ENCODE peak calls at places on chromosomes 2 and 18, in six cellular contexts. O is endothelial cell, F is cardiac muscle cell, E is tibial artery, V is WTC11, S is H7. X is an unnamed sample.

GRCh38 chr18:58367425-58368140 is 261.3 kb downstream of the ALPK2 start:
- DNase-seq in F (no peak), V (no peak), E (no peak), S (no peak), O (no peak), X (no peak)

GRCh38 chr2:166612214-166612613 is 118.2 kb upstream of the SCN7A start:
- DNase-seq in O (no peak), V (no peak), F (no peak), S (no peak), E (no peak), X (no peak)

GRCh38 chr18:31105733-31106132 is 3.5 kb upstream of the DSC2 start:
- DNase-seq in S (no peak), O (no peak), F (no peak), V (no peak), E (no peak), X (no peak)

GRCh38 chr2:207819839-207820784 is 50.4 kb upstream of the FZD5 start:
- DNase-seq in S (no peak), E (no peak), V (no peak), F (no peak), O (no peak), X (no peak)

GRCh38 chr2:10987861-10988260 is 76.1 kb downstream of the KCNF1 start:
- DNase-seq in S (no peak), E (peak), V (no peak), O (no peak), F (no peak), X (no peak)

GRCh38 chr2:47069628-47070154 is 85.4 kb downstream of the STPG4 start:
- DNase-seq in F (peak), O (no peak), E (peak), V (peak), S (peak), X (peak)

GRCh38 chr2:179454443-179455218 is 190.0 kb upstream of the SESTD1 start:
- DNase-seq in V (no peak), S (no peak), F (no peak), E (no peak), O (no peak), X (peak)

GRCh38 chr2:108458082-108458481 is 9.1 kb downstream of the GCC2 start:
- DNase-seq in O (no peak), V (no peak), E (no peak), S (no peak), F (no peak), X (no peak)

GRCh38 chr2:59034791-59035190 is 793.7 kb upstream of the FANCL start:
- DNase-seq in V (no peak), F (no peak), O (no peak), S (no peak), E (no peak), X (no peak)

GRCh38 chr18:23073996-23074606 is 61.2 kb upstream of the CABLES1 start:
- DNase-seq in S (no peak), F (no peak), O (no peak), E (no peak), V (no peak), X (peak)

GRCh38 chr2:15912203-15912602 is 28.1 kb upstream of the MYCN start:
- DNase-seq in E (no peak), F (no peak), O (no peak), V (no peak), S (no peak), X (no peak)

GRCh38 chr2:134258684-134259408 is 5.0 kb downstream of the MGAT5 start:
- DNase-seq in V (no peak), O (no peak), E (no peak), S (no peak), F (no peak), X (no peak)

GRCh38 chr18:34261865-34262780 is 37.4 kb upstream of the NOL4 start:
- DNase-seq in S (no peak), F (no peak), E (no peak), O (no peak), V (no peak), X (no peak)

GRCh38 chr2:32947484-32948143 is 861 bp downstream of the LTBP1 start:
- DNase-seq in V (peak), F (peak), O (peak), S (peak), E (peak), X (peak)

GRCh38 chr18:39647627-39648502 is 2082.3 kb upstream of the CELF4 start:
- DNase-seq in F (peak), E (no peak), S (no peak), O (no peak), V (no peak), X (peak)

GRCh38 chr2:232882085-232882484 is 12.0 kb downstream of the SNORC start:
- DNase-seq in S (peak), V (no peak), F (no peak), O (no peak), E (no peak), X (no peak)